ENCODE peak calls at places on chromosomes 16 and 17, in seven cellular contexts. V is DND-41; X is C1 segment of cervical spinal cord; M is fibroblast of the conjunctiva; A is amygdala; S is stomach; B is activated CD8-positive, alpha-beta memory T cell treated with anti-CD3 and anti-CD28 coated beads, Interleukin-2, amount 50 U/mL, for 48 hours. T is an unnamed sample.

GRCh38 chr16:71358464-71359031 is at the start of gene CALB2:
- DNase-seq in V (no peak), X (peak; percentile 47), M (peak; percentile 16), A (peak; percentile 9), S (peak; percentile 79), B (peak; percentile 92), T (peak; percentile 47)

GRCh38 chr16:54430491-54431030 is 144.0 kb upstream of the IRX3 start:
- DNase-seq in V (no peak), X (no peak), M (peak; percentile 73), A (no peak), S (no peak), B (no peak), T (no peak)

GRCh38 chr17:41666336-41666680 is 22.4 kb upstream of the EIF1 start:
- DNase-seq in V (peak; percentile 67), X (no peak), M (peak; percentile 8), A (peak; percentile 53), S (no peak), B (peak; percentile 83), T (no peak)

GRCh38 chr17:12631076-12631475 is 34.6 kb upstream of the MYOCD start:
- DNase-seq in V (no peak), X (no peak), M (no peak), A (no peak), S (no peak), B (no peak), T (no peak)

GRCh38 chr17:70095455-70095854 is 20.4 kb downstream of the KCNJ16 start:
- DNase-seq in V (no peak), X (no peak), M (no peak), A (no peak), S (no peak), B (no peak), T (no peak)

GRCh38 chr17:37465058-37465616 is 24.6 kb upstream of the DUSP14 start:
- DNase-seq in V (no peak), X (no peak), M (no peak), A (no peak), S (no peak), B (no peak), T (no peak)

GRCh38 chr17:40458001-40458791 is 14.9 kb downstream of the IGFBP4 start:
- DNase-seq in V (no peak), X (no peak), M (peak; percentile 92), A (no peak), S (peak; percentile 62), B (no peak), T (no peak)

GRCh38 chr17:17481860-17482259 is 5.1 kb downstream of the MED9 start:
- DNase-seq in V (no peak), X (no peak), M (no peak), A (no peak), S (no peak), B (no peak), T (no peak)

GRCh38 chr17:63526861-63527260 is 3.7 kb downstream of the KCNH6 start:
- DNase-seq in V (no peak), X (no peak), M (no peak), A (no peak), S (no peak), B (no peak), T (no peak)

GRCh38 chr17:63015824-63016223 is 49.8 kb downstream of the TANC2 start:
- DNase-seq in V (no peak), X (no peak), M (no peak), A (no peak), S (no peak), B (no peak), T (no peak)

GRCh38 chr17:33667052-33667509 is 374.0 kb upstream of the ASIC2 start:
- DNase-seq in V (peak; percentile 28), X (no peak), M (no peak), A (no peak), S (no peak), B (peak; percentile 58), T (no peak)

GRCh38 chr16:54194008-54194731 is 92.4 kb downstream of the IRX3 start:
- DNase-seq in V (no peak), X (peak; percentile 79), M (peak; percentile 37), A (peak; percentile 41), S (peak; percentile 58), B (no peak), T (no peak)

GRCh38 chr16:12544477-12545291 is 259.0 kb downstream of the CPPED1 start:
- DNase-seq in V (no peak), X (no peak), M (no peak), A (no peak), S (no peak), B (no peak), T (no peak)

GRCh38 chr16:2470603-2471015 is 488 bp upstream of the NTN3 start:
- DNase-seq in V (no peak), X (no peak), M (no peak), A (no peak), S (no peak), B (no peak), T (no peak)

GRCh38 chr17:38893612-38894011 is 23.8 kb downstream of the LASP1 start:
- DNase-seq in V (no peak), X (peak; percentile 52), M (no peak), A (no peak), S (no peak), B (peak; percentile 73), T (peak; percentile 51)

GRCh38 chr16:50499254-50499653 is 48.9 kb upstream of the NKD1 start:
- DNase-seq in V (no peak), X (no peak), M (no peak), A (no peak), S (no peak), B (peak; percentile 7), T (no peak)

GRCh38 chr17:16922386-16923096 is 49.4 kb downstream of the TNFRSF13B start:
- DNase-seq in V (no peak), X (no peak), M (no peak), A (no peak), S (no peak), B (peak; percentile 2), T (no peak)

GRCh38 chr16:12293913-12294312 is 317.4 kb downstream of the SNX29 start:
- DNase-seq in V (no peak), X (no peak), M (no peak), A (no peak), S (no peak), B (no peak), T (no peak)

GRCh38 chr16:47599512-47599911 is 138.4 kb downstream of the PHKB start:
- DNase-seq in V (no peak), X (no peak), M (no peak), A (no peak), S (no peak), B (no peak), T (no peak)

GRCh38 chr16:31055613-31056012 is 18.4 kb downstream of the ZNF668 start:
- DNase-seq in V (no peak), X (no peak), M (no peak), A (no peak), S (no peak), B (no peak), T (no peak)

GRCh38 chr17:19365833-19366636 is 3.5 kb upstream of the B9D1 start:
- DNase-seq in V (no peak), X (no peak), M (no peak), A (no peak), S (no peak), B (no peak), T (no peak)

GRCh38 chr16:89265647-89266046 is 48.1 kb downstream of the ZNF778 start:
- DNase-seq in V (no peak), X (no peak), M (no peak), A (no peak), S (no peak), B (no peak), T (no peak)

GRCh38 chr17:3004150-3004801 is 59.1 kb downstream of the OR1D5 start:
- DNase-seq in V (peak; percentile 18), X (peak; percentile 100), M (peak; percentile 97), A (peak; percentile 93), S (peak; percentile 100), B (peak; percentile 76), T (peak; percentile 98)

GRCh38 chr17:30244853-30245385 is 9.4 kb upstream of the SLC6A4 start:
- DNase-seq in V (no peak), X (no peak), M (no peak), A (no peak), S (no peak), B (no peak), T (no peak)

T was measured in dorsolateral prefrontal cortex.